ENCODE peak calls at places on chromosomes 16 and 17, in four cellular contexts. One of them, this sample, is unnamed.

GRCh38 chr17:40309938-40310510 is 1.0 kb downstream of the RARA start:
- DNase-seq in LoVo: no peak
- DNase-seq in HTR-8/SVneo: no peak
- DNase-seq in hypothalamus: no peak
- DNase-seq in this sample: no peak

GRCh38 chr16:17845031-17845430 is 374.3 kb upstream of the XYLT1 start:
- DNase-seq in LoVo: no peak
- DNase-seq in HTR-8/SVneo: no peak
- DNase-seq in hypothalamus: no peak
- DNase-seq in this sample: no peak

GRCh38 chr17:67458203-67458602 is 81.1 kb downstream of the PITPNC1 start:
- DNase-seq in LoVo: no peak
- DNase-seq in HTR-8/SVneo: no peak
- DNase-seq in hypothalamus: no peak
- DNase-seq in this sample: no peak

GRCh38 chr16:67959520-67959919 is 8.9 kb downstream of the SLC12A4 start:
- DNase-seq in LoVo: no peak
- DNase-seq in HTR-8/SVneo: peak
- DNase-seq in hypothalamus: no peak
- DNase-seq in this sample: no peak

GRCh38 chr17:11340798-11341197 is 99.8 kb downstream of the SHISA6 start:
- DNase-seq in LoVo: no peak
- DNase-seq in HTR-8/SVneo: no peak
- DNase-seq in hypothalamus: no peak
- DNase-seq in this sample: no peak

GRCh38 chr17:79615926-79616325 is 5.1 kb upstream of the RBFOX3 start:
- DNase-seq in LoVo: no peak
- DNase-seq in HTR-8/SVneo: no peak
- DNase-seq in hypothalamus: no peak
- DNase-seq in this sample: no peak

GRCh38 chr16:85448557-85449194 is 164.4 kb upstream of the GSE1 start:
- DNase-seq in LoVo: no peak
- DNase-seq in HTR-8/SVneo: no peak
- DNase-seq in hypothalamus: no peak
- DNase-seq in this sample: no peak

GRCh38 chr17:8192070-8192815 is 2.3 kb upstream of the BORCS6 start:
- DNase-seq in LoVo: peak
- DNase-seq in HTR-8/SVneo: peak
- DNase-seq in hypothalamus: peak
- DNase-seq in this sample: peak

GRCh38 chr16:16805809-16806208 is 426.9 kb downstream of the NPIPA7 start:
- DNase-seq in LoVo: no peak
- DNase-seq in HTR-8/SVneo: no peak
- DNase-seq in hypothalamus: no peak
- DNase-seq in this sample: no peak

GRCh38 chr16:1863681-1864460 is 8.1 kb downstream of the MEIOB start:
- DNase-seq in LoVo: peak
- DNase-seq in HTR-8/SVneo: no peak
- DNase-seq in hypothalamus: peak
- DNase-seq in this sample: peak

GRCh38 chr16:50445603-50446250 is 76.9 kb upstream of the BRD7 start:
- DNase-seq in LoVo: no peak
- DNase-seq in HTR-8/SVneo: no peak
- DNase-seq in hypothalamus: no peak
- DNase-seq in this sample: no peak

GRCh38 chr16:73713817-73714495 is 582.7 kb upstream of the PSMD7 start:
- DNase-seq in LoVo: peak
- DNase-seq in HTR-8/SVneo: peak
- DNase-seq in hypothalamus: no peak
- DNase-seq in this sample: peak

GRCh38 chr16:8905795-8906591 is 23.8 kb downstream of the LITAFD start:
- DNase-seq in LoVo: no peak
- DNase-seq in HTR-8/SVneo: no peak
- DNase-seq in hypothalamus: no peak
- DNase-seq in this sample: no peak

GRCh38 chr16:7997966-7998365 is 592.3 kb downstream of the TMEM114 start:
- DNase-seq in LoVo: no peak
- DNase-seq in HTR-8/SVneo: no peak
- DNase-seq in hypothalamus: no peak
- DNase-seq in this sample: no peak

GRCh38 chr16:67396159-67396774 is 3.0 kb upstream of the TPPP3 start:
- DNase-seq in LoVo: peak
- DNase-seq in HTR-8/SVneo: no peak
- DNase-seq in hypothalamus: no peak
- DNase-seq in this sample: peak

GRCh38 chr17:70344356-70345060 is 175.2 kb downstream of the KCNJ2 start:
- DNase-seq in LoVo: no peak
- DNase-seq in HTR-8/SVneo: no peak
- DNase-seq in hypothalamus: no peak
- DNase-seq in this sample: no peak

GRCh38 chr17:76417499-76418143 is 33.2 kb downstream of the SPHK1 start:
- DNase-seq in LoVo: peak
- DNase-seq in HTR-8/SVneo: no peak
- DNase-seq in hypothalamus: no peak
- DNase-seq in this sample: no peak

GRCh38 chr17:58993322-58993721 is 113.4 kb downstream of the TRIM37 start:
- DNase-seq in LoVo: no peak
- DNase-seq in HTR-8/SVneo: no peak
- DNase-seq in hypothalamus: no peak
- DNase-seq in this sample: no peak

GRCh38 chr17:54992797-54993639 is 24.5 kb downstream of the STXBP4 start:
- DNase-seq in LoVo: peak
- DNase-seq in HTR-8/SVneo: peak
- DNase-seq in hypothalamus: no peak
- DNase-seq in this sample: peak

GRCh38 chr17:14135906-14136590 is 66.7 kb downstream of the COX10 start:
- DNase-seq in LoVo: no peak
- DNase-seq in HTR-8/SVneo: no peak
- DNase-seq in hypothalamus: no peak
- DNase-seq in this sample: no peak

GRCh38 chr16:88803264-88803987 is at the start of gene CDT1:
- DNase-seq in LoVo: peak
- DNase-seq in HTR-8/SVneo: peak
- DNase-seq in hypothalamus: peak
- DNase-seq in this sample: peak

GRCh38 chr17:65277576-65277975 is 140.4 kb downstream of the RGS9 start:
- DNase-seq in LoVo: no peak
- DNase-seq in HTR-8/SVneo: no peak
- DNase-seq in hypothalamus: no peak
- DNase-seq in this sample: no peak

GRCh38 chr17:63533433-63534077 is 10.4 kb downstream of the KCNH6 start:
- DNase-seq in LoVo: no peak
- DNase-seq in HTR-8/SVneo: no peak
- DNase-seq in hypothalamus: no peak
- DNase-seq in this sample: no peak

GRCh38 chr16:57020651-57021050 is 31.3 kb downstream of the NLRC5 start:
- DNase-seq in LoVo: no peak
- DNase-seq in HTR-8/SVneo: no peak
- DNase-seq in hypothalamus: no peak
- DNase-seq in this sample: no peak

GRCh38 chr17:62787358-62787757 is 20.8 kb downstream of the MARCHF10 start:
- DNase-seq in LoVo: no peak
- DNase-seq in HTR-8/SVneo: peak
- DNase-seq in hypothalamus: no peak
- DNase-seq in this sample: no peak

GRCh38 chr16:17313085-17313611 is 157.6 kb downstream of the XYLT1 start:
- DNase-seq in LoVo: no peak
- DNase-seq in HTR-8/SVneo: no peak
- DNase-seq in hypothalamus: peak
- DNase-seq in this sample: no peak